ENCODE peak calls at places on chromosomes 12 and 14, in nine cellular contexts. J is hepatocyte, C is cardiac muscle cell, Z is upper lobe of right lung, P is astrocyte of the spinal cord, H is AG10803, T is thoracic aorta, N is ovary, B is transverse colon. O is an unnamed sample.

GRCh38 chr14:75724414-75725204 is 63.6 kb downstream of the TTLL5 start:
- DNase-seq in J (no peak), C (no peak), Z (no peak), P (no peak), H (no peak), T (no peak), N (no peak), B (no peak), O (no peak)

GRCh38 chr12:32718926-32719325 is 36.8 kb downstream of the YARS2 start:
- DNase-seq in J (no peak), C (no peak), Z (no peak), P (no peak), H (no peak), T (no peak), N (no peak), B (no peak), O (no peak)

GRCh38 chr12:75954076-75954475 is 77.5 kb downstream of the PHLDA1 start:
- DNase-seq in J (peak), C (peak), Z (no peak), P (peak), H (peak), T (no peak), N (no peak), B (no peak), O (peak)

GRCh38 chr14:73785834-73786631 is 65.6 kb upstream of the PTGR2 start:
- DNase-seq in J (peak), C (peak), Z (peak), P (peak), H (peak), T (peak), N (peak), B (peak), O (peak)

GRCh38 chr14:54606631-54607133 is 39.8 kb downstream of the SAMD4A start:
- DNase-seq in J (no peak), C (peak), Z (no peak), P (peak), H (peak), T (no peak), N (no peak), B (no peak), O (peak)

GRCh38 chr12:55673638-55674037 is 34.1 kb downstream of the ITGA7 start:
- DNase-seq in J (no peak), C (no peak), Z (no peak), P (no peak), H (no peak), T (no peak), N (no peak), B (no peak), O (no peak)

GRCh38 chr14:100530270-100531072 is 56.7 kb downstream of the BEGAIN start:
- DNase-seq in J (peak), C (no peak), Z (peak), P (no peak), H (no peak), T (no peak), N (peak), B (no peak), O (no peak)

GRCh38 chr14:103535891-103536565 is 7.0 kb downstream of the TRMT61A start:
- DNase-seq in J (no peak), C (no peak), Z (no peak), P (no peak), H (no peak), T (no peak), N (no peak), B (no peak), O (no peak)

GRCh38 chr12:101581190-101581589 is 13.6 kb upstream of the MYBPC1 start:
- DNase-seq in J (no peak), C (no peak), Z (no peak), P (no peak), H (no peak), T (no peak), N (no peak), B (no peak), O (no peak)

GRCh38 chr12:95574799-95575452 is 23.6 kb upstream of the USP44 start:
- DNase-seq in J (peak), C (peak), Z (no peak), P (peak), H (peak), T (no peak), N (no peak), B (no peak), O (peak)

DNA sequence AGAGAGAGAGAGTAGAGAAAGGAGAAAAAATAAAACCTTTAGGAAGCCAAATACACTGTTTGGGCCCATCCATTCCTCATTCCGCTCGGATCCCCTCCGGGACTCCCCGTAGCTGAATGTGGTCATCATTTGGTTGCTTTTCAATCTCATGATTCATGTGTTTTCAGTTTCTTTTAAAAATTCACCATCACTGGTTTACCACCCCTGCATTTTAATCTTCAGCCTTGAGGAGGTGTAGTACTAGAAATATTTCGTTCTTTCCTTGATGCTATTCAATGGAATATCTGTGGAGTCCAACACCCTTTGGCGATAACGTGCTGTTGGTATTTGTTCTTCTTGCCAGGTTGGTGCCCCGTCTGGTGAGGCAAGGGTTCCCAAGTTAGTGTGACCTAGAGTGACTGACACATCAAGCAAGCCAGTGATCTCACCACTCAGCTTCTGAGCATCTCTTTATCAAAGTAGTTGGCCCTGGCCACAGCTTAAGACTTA is 60.1 kb downstream of the PLXNC1 start:
- DNase-seq in J (no peak), C (no peak), Z (no peak), P (no peak), H (no peak), T (no peak), N (peak), B (no peak), O (peak)
- H3K4me3 ChIP-seq in J (no peak), C (no peak), Z (no peak), P (no peak), H (no peak), T (peak), N (no peak), B (no peak), O (no peak)

GRCh38 chr12:88305491-88305890 is 163.4 kb downstream of the TMTC3 start:
- DNase-seq in J (no peak), C (no peak), Z (no peak), P (no peak), H (no peak), T (no peak), N (no peak), B (no peak), O (no peak)
- TF ChIP-seq CTCF in J (no peak), C (no peak), Z (no peak), P (no peak), H (no peak), T (no peak), N (no peak), B (no peak), O (no peak)

GRCh38 chr14:37133284-37133913 is 39.0 kb downstream of the SLC25A21 start:
- DNase-seq in J (no peak), C (no peak), Z (no peak), P (no peak), H (no peak), T (no peak), N (no peak), B (no peak), O (no peak)
- H3K4me3 ChIP-seq in J (no peak), C (no peak), Z (no peak), P (no peak), H (no peak), T (no peak), N (no peak), B (no peak), O (no peak)

GRCh38 chr14:64417042-64417770 is 29.1 kb downstream of the MTHFD1 start:
- DNase-seq in J (no peak), C (peak), Z (no peak), P (peak), H (no peak), T (no peak), N (no peak), B (no peak), O (peak)
- TF ChIP-seq CTCF in J (no peak), C (no peak), Z (no peak), P (no peak), H (no peak), T (no peak), N (no peak), B (no peak), O (no peak)

GRCh38 chr14:60163741-60164140 is 1.5 kb downstream of the DHRS7 start:
- DNase-seq in J (no peak), C (no peak), Z (no peak), P (no peak), H (no peak), T (no peak), N (no peak), B (no peak), O (no peak)

GRCh38 chr14:60165547-60165876 is 314 bp upstream of the DHRS7 start:
- DNase-seq in J (no peak), C (no peak), Z (no peak), P (no peak), H (no peak), T (no peak), N (no peak), B (no peak), O (no peak)

GRCh38 chr14:60164404-60164716 is 838 bp downstream of the DHRS7 start:
- DNase-seq in J (no peak), C (no peak), Z (no peak), P (no peak), H (no peak), T (no peak), N (no peak), B (no peak), O (no peak)

GRCh38 chr14:60164717-60165546 is at the start of gene DHRS7:
- DNase-seq in J (peak), C (peak), Z (peak), P (peak), H (peak), T (peak), N (peak), B (peak), O (peak)

DNA sequence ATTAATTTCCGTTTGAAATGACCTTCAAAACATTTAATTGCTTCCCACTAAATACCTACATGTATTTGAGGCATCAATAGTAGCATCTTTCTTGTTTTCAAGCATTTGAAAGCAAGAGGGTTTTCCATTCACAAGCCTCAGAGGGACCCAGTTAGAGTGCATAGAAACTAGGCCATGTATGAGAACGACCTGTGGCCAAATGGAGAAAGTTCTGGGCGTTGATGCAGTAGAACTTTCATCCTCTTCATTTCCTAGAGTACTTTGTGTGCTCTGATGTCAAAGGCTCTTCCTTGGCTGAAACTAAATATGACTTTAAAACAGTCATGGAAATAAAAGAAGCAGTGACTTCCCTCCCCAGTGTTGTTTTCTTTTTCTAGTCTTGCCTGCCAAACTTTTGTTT is 946 bp upstream of the DHRS7 start:
- DNase-seq in J (no peak), C (no peak), Z (no peak), P (no peak), H (no peak), T (no peak), N (no peak), B (no peak), O (no peak)
- H3K4me3 ChIP-seq in J (no peak), C (no peak), Z (no peak), P (no peak), H (no peak), T (no peak), N (no peak), B (no peak), O (no peak)

DNA sequence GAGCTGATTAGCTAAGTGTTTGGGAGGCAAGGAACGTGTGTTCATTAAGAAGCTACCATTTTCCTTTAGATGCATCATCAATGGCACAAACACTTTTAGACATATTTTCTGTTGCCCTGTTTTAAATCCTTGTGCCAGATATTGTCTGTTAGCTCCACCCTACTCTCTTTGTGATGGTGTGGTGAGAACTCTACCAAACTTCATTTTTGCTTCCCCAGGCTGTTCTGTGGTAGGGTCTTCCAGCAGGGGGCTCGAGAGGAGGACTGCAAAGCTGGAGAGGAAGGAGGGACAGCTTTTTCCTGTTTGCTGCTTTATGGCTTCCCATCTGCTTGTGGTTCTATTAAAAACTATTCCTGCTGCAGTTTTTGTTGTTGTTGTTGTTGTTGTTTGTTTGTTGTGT is 23.8 kb upstream of the STRAP start:
- DNase-seq in J (no peak), C (no peak), Z (no peak), P (no peak), H (no peak), T (no peak), N (no peak), B (no peak), O (no peak)
- TF ChIP-seq CTCF in J (no peak), C (peak), Z (no peak), P (peak), H (no peak), T (no peak), N (no peak), B (no peak), O (no peak)

GRCh38 chr12:6771509-6772330 is 600 bp upstream of the LAG3 start:
- DNase-seq in J (no peak), C (peak), Z (no peak), P (no peak), H (no peak), T (no peak), N (no peak), B (no peak), O (peak)
- H3K4me3 ChIP-seq in J (no peak), C (no peak), Z (no peak), P (no peak), H (no peak), T (peak), N (peak), B (no peak), O (no peak)

GRCh38 chr12:105077435-105077834 is 6.8 kb downstream of the ALDH1L2 start:
- DNase-seq in J (no peak), C (peak), Z (no peak), P (no peak), H (peak), T (no peak), N (no peak), B (no peak), O (peak)
- TF ChIP-seq CTCF in J (no peak), C (no peak), Z (no peak), P (no peak), H (no peak), T (no peak), N (no peak), B (no peak), O (no peak)

O was measured in cardiac fibroblast.